ENCODE peak calls at places on chromosomes 2 and 18, in eight cellular contexts. F is Kasumi-1; U is SK-N-SH; J is astrocyte of the cerebellum; Y is H4; I is breast epithelium; L is stimulated activated CD4-positive, alpha-beta T cell treated with anti-CD3 and anti-CD28 coated beads, Interleukin-12 subunit alpha, Interleukin-12 subunit beta, amount 100 ng/mL, for 4 hours; N is mesendoderm. H is an unnamed sample.

GRCh38 chr2:219522111-219523030 is 8.1 kb downstream of the ASIC4 start:
- DNase-seq in F (no peak), U (no peak), J (no peak), Y (peak; percentile 34), I (no peak), L (no peak), N (peak; percentile 78), H (no peak)

GRCh38 chr18:51537487-51537886 is 340.0 kb upstream of the MEX3C start:
- DNase-seq in F (no peak), U (peak; percentile 50), J (peak; percentile 1), Y (peak; percentile 36), I (no peak), L (no peak), N (peak; percentile 75), H (no peak)

GRCh38 chr2:66683068-66683467 is 248.1 kb downstream of the MEIS1 start:
- DNase-seq in F (no peak), U (no peak), J (no peak), Y (no peak), I (no peak), L (no peak), N (no peak), H (no peak)

GRCh38 chr2:219215871-219216536 is 2.8 kb downstream of the ABCB6 start:
- DNase-seq in F (no peak), U (no peak), J (no peak), Y (no peak), I (no peak), L (no peak), N (peak; percentile 50), H (no peak)

GRCh38 chr2:164992818-164993217 is 37.5 kb upstream of the SLC38A11 start:
- DNase-seq in F (peak; percentile 94), U (peak; percentile 45), J (peak; percentile 89), Y (peak; percentile 81), I (no peak), L (peak; percentile 6), N (peak; percentile 80), H (no peak)

GRCh38 chr2:191041418-191042161 is 27.6 kb upstream of the STAT1 start:
- DNase-seq in F (no peak), U (no peak), J (no peak), Y (peak; percentile 42), I (no peak), L (no peak), N (peak; percentile 87), H (no peak)

GRCh38 chr2:69386376-69386775 is 651 bp downstream of the GFPT1 start:
- DNase-seq in F (no peak), U (peak; percentile 26), J (no peak), Y (no peak), I (no peak), L (no peak), N (no peak), H (no peak)

GRCh38 chr18:27428716-27429475 is 243.8 kb upstream of the CHST9 start:
- DNase-seq in F (no peak), U (no peak), J (no peak), Y (no peak), I (no peak), L (no peak), N (no peak), H (no peak)

GRCh38 chr2:133968446-133968845 is 285.4 kb upstream of the MGAT5 start:
- DNase-seq in F (peak; percentile 6), U (no peak), J (no peak), Y (no peak), I (no peak), L (no peak), N (no peak), H (no peak)

GRCh38 chr2:121454549-121455090 is 76.1 kb upstream of the RNU4ATAC start:
- DNase-seq in F (no peak), U (no peak), J (no peak), Y (no peak), I (no peak), L (no peak), N (peak; percentile 14), H (no peak)

GRCh38 chr2:30979822-30980245 is 158.4 kb downstream of the GALNT14 start:
- DNase-seq in F (no peak), U (peak; percentile 55), J (no peak), Y (no peak), I (no peak), L (no peak), N (peak; percentile 42), H (no peak)

GRCh38 chr2:234071664-234072063 is 21.2 kb downstream of the SPP2 start:
- DNase-seq in F (no peak), U (no peak), J (no peak), Y (no peak), I (no peak), L (no peak), N (no peak), H (no peak)

GRCh38 chr18:8413751-8414150 is 195.5 kb upstream of the RAB12 start:
- DNase-seq in F (no peak), U (no peak), J (no peak), Y (no peak), I (no peak), L (no peak), N (peak; percentile 35), H (no peak)

GRCh38 chr18:6807504-6808257 is 78.2 kb downstream of the ARHGAP28 start:
- DNase-seq in F (no peak), U (peak; percentile 19), J (no peak), Y (peak; percentile 22), I (no peak), L (no peak), N (peak; percentile 31), H (no peak)

GRCh38 chr2:109372614-109373013 is 241.2 kb downstream of the SEPTIN10 start:
- DNase-seq in F (no peak), U (peak; percentile 1), J (no peak), Y (no peak), I (no peak), L (no peak), N (no peak), H (no peak)

GRCh38 chr2:149645391-149645790 is 57.8 kb upstream of the MMADHC start:
- DNase-seq in F (no peak), U (no peak), J (no peak), Y (peak; percentile 29), I (no peak), L (no peak), N (no peak), H (no peak)

GRCh38 chr2:159114835-159115234 is 146.4 kb downstream of the TANC1 start:
- DNase-seq in F (no peak), U (no peak), J (no peak), Y (no peak), I (no peak), L (no peak), N (no peak), H (no peak)

GRCh38 chr2:149380205-149380604 is 49.8 kb downstream of the LYPD6 start:
- DNase-seq in F (no peak), U (no peak), J (no peak), Y (no peak), I (no peak), L (no peak), N (no peak), H (no peak)

GRCh38 chr2:210399440-210400041 is 77.0 kb downstream of the LANCL1 start:
- DNase-seq in F (no peak), U (no peak), J (peak; percentile 20), Y (no peak), I (no peak), L (no peak), N (no peak), H (no peak)

GRCh38 chr18:12088096-12088495 is 5.5 kb upstream of the ANKRD62 start:
- DNase-seq in F (no peak), U (no peak), J (no peak), Y (no peak), I (no peak), L (no peak), N (no peak), H (no peak)

GRCh38 chr2:109497447-109497846 is 116.3 kb downstream of the SEPTIN10 start:
- DNase-seq in F (no peak), U (no peak), J (no peak), Y (no peak), I (no peak), L (no peak), N (no peak), H (no peak)

GRCh38 chr2:108363048-108363899 is 14.5 kb upstream of the SULT1C4 start:
- DNase-seq in F (peak; percentile 56), U (no peak), J (no peak), Y (no peak), I (no peak), L (peak; percentile 6), N (no peak), H (no peak)

GRCh38 chr2:42054657-42055430 is 7.0 kb downstream of the PKDCC start:
- DNase-seq in F (no peak), U (no peak), J (no peak), Y (no peak), I (no peak), L (no peak), N (peak; percentile 64), H (no peak)

GRCh38 chr18:10261315-10262276 is 192.8 kb upstream of the APCDD1 start:
- DNase-seq in F (peak; percentile 59), U (no peak), J (no peak), Y (no peak), I (no peak), L (no peak), N (no peak), H (no peak)

GRCh38 chr18:42929857-42930256 is 185.6 kb downstream of the RIT2 start:
- DNase-seq in F (no peak), U (no peak), J (peak; percentile 11), Y (peak; percentile 44), I (no peak), L (no peak), N (peak; percentile 96), H (no peak)

GRCh38 chr18:9757851-9758587 is 49.9 kb downstream of the RAB31 start:
- DNase-seq in F (no peak), U (no peak), J (peak; percentile 55), Y (peak; percentile 29), I (no peak), L (no peak), N (no peak), H (no peak)

GRCh38 chr2:181457121-181457740 is at the start of gene ITGA4:
- DNase-seq in F (peak; percentile 86), U (peak; percentile 92), J (peak; percentile 35), Y (peak; percentile 63), I (peak; percentile 51), L (peak; percentile 77), N (peak; percentile 77), H (no peak)

GRCh38 chr2:218418717-218419458 is at the start of gene VIL1:
- DNase-seq in F (no peak), U (no peak), J (no peak), Y (no peak), I (no peak), L (no peak), N (peak; percentile 53), H (no peak)

GRCh38 chr18:35588995-35589394 is 7.5 kb downstream of the GALNT1 start:
- DNase-seq in F (no peak), U (no peak), J (no peak), Y (no peak), I (no peak), L (no peak), N (peak; percentile 86), H (no peak)

GRCh38 chr2:240900141-240900860 is 4.3 kb upstream of the MAB21L4 start:
- DNase-seq in F (no peak), U (no peak), J (no peak), Y (no peak), I (no peak), L (no peak), N (no peak), H (no peak)

GRCh38 chr2:36615214-36615613 is 17.2 kb upstream of the FEZ2 start:
- DNase-seq in F (no peak), U (peak; percentile 20), J (no peak), Y (peak; percentile 19), I (no peak), L (no peak), N (peak; percentile 82), H (no peak)